ENCODE peak calls at places on chromosomes 3 and 15, in seven cellular contexts. One of them, this sample, is unnamed.

GRCh38 chr15:94306700-94307650 is 75.6 kb downstream of the MCTP2 start:
- DNase-seq in occipital lobe: no peak
- DNase-seq in activated CD8-positive, alpha-beta T cell treated with anti-CD3 and anti-CD28 coated beads for 36 hours: peak
- DNase-seq in NCI-H1092 treated with DMSO at 0.1 percent for 48 hours: no peak
- DNase-seq in KG1: no peak
- DNase-seq in mucosa of gallbladder: no peak
- DNase-seq in cardiac septum: no peak
- DNase-seq in this sample: no peak

GRCh38 chr15:98792117-98792516 is 143.8 kb downstream of the IGF1R start:
- DNase-seq in occipital lobe: no peak
- DNase-seq in activated CD8-positive, alpha-beta T cell treated with anti-CD3 and anti-CD28 coated beads for 36 hours: no peak
- DNase-seq in NCI-H1092 treated with DMSO at 0.1 percent for 48 hours: no peak
- DNase-seq in KG1: no peak
- DNase-seq in mucosa of gallbladder: no peak
- DNase-seq in cardiac septum: no peak
- DNase-seq in this sample: no peak

GRCh38 chr3:143737065-143737464 is 111.2 kb downstream of the SLC9A9 start:
- DNase-seq in occipital lobe: no peak
- DNase-seq in activated CD8-positive, alpha-beta T cell treated with anti-CD3 and anti-CD28 coated beads for 36 hours: no peak
- DNase-seq in NCI-H1092 treated with DMSO at 0.1 percent for 48 hours: no peak
- DNase-seq in KG1: no peak
- DNase-seq in mucosa of gallbladder: no peak
- DNase-seq in cardiac septum: no peak
- DNase-seq in this sample: no peak

GRCh38 chr3:141039573-141039972 is 11.6 kb upstream of the SPSB4 start:
- DNase-seq in occipital lobe: no peak
- DNase-seq in activated CD8-positive, alpha-beta T cell treated with anti-CD3 and anti-CD28 coated beads for 36 hours: no peak
- DNase-seq in NCI-H1092 treated with DMSO at 0.1 percent for 48 hours: no peak
- DNase-seq in KG1: no peak
- DNase-seq in mucosa of gallbladder: no peak
- DNase-seq in cardiac septum: no peak
- DNase-seq in this sample: no peak

GRCh38 chr15:100692259-100692658 is 89.9 kb downstream of the ASB7 start:
- DNase-seq in occipital lobe: no peak
- DNase-seq in activated CD8-positive, alpha-beta T cell treated with anti-CD3 and anti-CD28 coated beads for 36 hours: no peak
- DNase-seq in NCI-H1092 treated with DMSO at 0.1 percent for 48 hours: no peak
- DNase-seq in KG1: no peak
- DNase-seq in mucosa of gallbladder: no peak
- DNase-seq in cardiac septum: no peak
- DNase-seq in this sample: no peak

GRCh38 chr3:17257269-17257668 is 372.5 kb downstream of the PLCL2 start:
- DNase-seq in occipital lobe: no peak
- DNase-seq in activated CD8-positive, alpha-beta T cell treated with anti-CD3 and anti-CD28 coated beads for 36 hours: no peak
- DNase-seq in NCI-H1092 treated with DMSO at 0.1 percent for 48 hours: no peak
- DNase-seq in KG1: no peak
- DNase-seq in mucosa of gallbladder: no peak
- DNase-seq in cardiac septum: no peak
- DNase-seq in this sample: no peak

GRCh38 chr3:136122006-136122405 is 74.1 kb downstream of the MSL2 start:
- DNase-seq in occipital lobe: no peak
- DNase-seq in activated CD8-positive, alpha-beta T cell treated with anti-CD3 and anti-CD28 coated beads for 36 hours: no peak
- DNase-seq in NCI-H1092 treated with DMSO at 0.1 percent for 48 hours: no peak
- DNase-seq in KG1: no peak
- DNase-seq in mucosa of gallbladder: no peak
- DNase-seq in cardiac septum: no peak
- DNase-seq in this sample: no peak

GRCh38 chr3:30544811-30545210 is 61.6 kb upstream of the TGFBR2 start:
- DNase-seq in occipital lobe: no peak
- DNase-seq in activated CD8-positive, alpha-beta T cell treated with anti-CD3 and anti-CD28 coated beads for 36 hours: peak
- DNase-seq in NCI-H1092 treated with DMSO at 0.1 percent for 48 hours: no peak
- DNase-seq in KG1: no peak
- DNase-seq in mucosa of gallbladder: no peak
- DNase-seq in cardiac septum: no peak
- DNase-seq in this sample: no peak

GRCh38 chr15:77819271-77819806 is 186.6 kb upstream of the LINGO1 start:
- DNase-seq in occipital lobe: peak
- DNase-seq in activated CD8-positive, alpha-beta T cell treated with anti-CD3 and anti-CD28 coated beads for 36 hours: no peak
- DNase-seq in NCI-H1092 treated with DMSO at 0.1 percent for 48 hours: peak
- DNase-seq in KG1: no peak
- DNase-seq in mucosa of gallbladder: no peak
- DNase-seq in cardiac septum: no peak
- DNase-seq in this sample: peak

GRCh38 chr3:100033184-100033583 is 81.1 kb downstream of the FILIP1L start:
- DNase-seq in occipital lobe: no peak
- DNase-seq in activated CD8-positive, alpha-beta T cell treated with anti-CD3 and anti-CD28 coated beads for 36 hours: no peak
- DNase-seq in NCI-H1092 treated with DMSO at 0.1 percent for 48 hours: no peak
- DNase-seq in KG1: no peak
- DNase-seq in mucosa of gallbladder: no peak
- DNase-seq in cardiac septum: no peak
- DNase-seq in this sample: peak

GRCh38 chr3:158495503-158495902 is 75.5 kb upstream of the MLF1 start:
- DNase-seq in occipital lobe: no peak
- DNase-seq in activated CD8-positive, alpha-beta T cell treated with anti-CD3 and anti-CD28 coated beads for 36 hours: no peak
- DNase-seq in NCI-H1092 treated with DMSO at 0.1 percent for 48 hours: no peak
- DNase-seq in KG1: no peak
- DNase-seq in mucosa of gallbladder: no peak
- DNase-seq in cardiac septum: no peak
- DNase-seq in this sample: no peak

GRCh38 chr3:53174346-53175250 is 13.6 kb downstream of the PRKCD start:
- DNase-seq in occipital lobe: no peak
- DNase-seq in activated CD8-positive, alpha-beta T cell treated with anti-CD3 and anti-CD28 coated beads for 36 hours: no peak
- DNase-seq in NCI-H1092 treated with DMSO at 0.1 percent for 48 hours: no peak
- DNase-seq in KG1: no peak
- DNase-seq in mucosa of gallbladder: no peak
- DNase-seq in cardiac septum: no peak
- DNase-seq in this sample: no peak

GRCh38 chr3:56801597-56802410 is at the start of gene ARHGEF3:
- DNase-seq in occipital lobe: peak
- DNase-seq in activated CD8-positive, alpha-beta T cell treated with anti-CD3 and anti-CD28 coated beads for 36 hours: peak
- DNase-seq in NCI-H1092 treated with DMSO at 0.1 percent for 48 hours: peak
- DNase-seq in KG1: peak
- DNase-seq in mucosa of gallbladder: peak
- DNase-seq in cardiac septum: peak
- DNase-seq in this sample: peak

GRCh38 chr3:134333522-134334181 is 40.6 kb downstream of the AMOTL2 start:
- DNase-seq in occipital lobe: no peak
- DNase-seq in activated CD8-positive, alpha-beta T cell treated with anti-CD3 and anti-CD28 coated beads for 36 hours: no peak
- DNase-seq in NCI-H1092 treated with DMSO at 0.1 percent for 48 hours: no peak
- DNase-seq in KG1: no peak
- DNase-seq in mucosa of gallbladder: no peak
- DNase-seq in cardiac septum: no peak
- DNase-seq in this sample: no peak

GRCh38 chr3:16942955-16943354 is 58.2 kb downstream of the PLCL2 start:
- DNase-seq in occipital lobe: no peak
- DNase-seq in activated CD8-positive, alpha-beta T cell treated with anti-CD3 and anti-CD28 coated beads for 36 hours: no peak
- DNase-seq in NCI-H1092 treated with DMSO at 0.1 percent for 48 hours: no peak
- DNase-seq in KG1: no peak
- DNase-seq in mucosa of gallbladder: no peak
- DNase-seq in cardiac septum: no peak
- DNase-seq in this sample: no peak

GRCh38 chr15:55250392-55250791 is 39.2 kb downstream of the RAB27A start:
- DNase-seq in occipital lobe: no peak
- DNase-seq in activated CD8-positive, alpha-beta T cell treated with anti-CD3 and anti-CD28 coated beads for 36 hours: no peak
- DNase-seq in NCI-H1092 treated with DMSO at 0.1 percent for 48 hours: no peak
- DNase-seq in KG1: peak
- DNase-seq in mucosa of gallbladder: peak
- DNase-seq in cardiac septum: no peak
- DNase-seq in this sample: no peak

GRCh38 chr3:9224490-9224889 is 25.0 kb downstream of the SRGAP3 start:
- DNase-seq in occipital lobe: peak
- DNase-seq in activated CD8-positive, alpha-beta T cell treated with anti-CD3 and anti-CD28 coated beads for 36 hours: peak
- DNase-seq in NCI-H1092 treated with DMSO at 0.1 percent for 48 hours: no peak
- DNase-seq in KG1: no peak
- DNase-seq in mucosa of gallbladder: no peak
- DNase-seq in cardiac septum: no peak
- DNase-seq in this sample: no peak

GRCh38 chr15:67724679-67725365 is 100.5 kb upstream of the SKOR1 start:
- DNase-seq in occipital lobe: no peak
- DNase-seq in activated CD8-positive, alpha-beta T cell treated with anti-CD3 and anti-CD28 coated beads for 36 hours: no peak
- DNase-seq in NCI-H1092 treated with DMSO at 0.1 percent for 48 hours: no peak
- DNase-seq in KG1: no peak
- DNase-seq in mucosa of gallbladder: no peak
- DNase-seq in cardiac septum: no peak
- DNase-seq in this sample: no peak

GRCh38 chr3:10804183-10804648 is 11.8 kb upstream of the SLC6A11 start:
- DNase-seq in occipital lobe: no peak
- DNase-seq in activated CD8-positive, alpha-beta T cell treated with anti-CD3 and anti-CD28 coated beads for 36 hours: no peak
- DNase-seq in NCI-H1092 treated with DMSO at 0.1 percent for 48 hours: no peak
- DNase-seq in KG1: no peak
- DNase-seq in mucosa of gallbladder: no peak
- DNase-seq in cardiac septum: no peak
- DNase-seq in this sample: no peak

GRCh38 chr3:46742992-46743391 is 25.3 kb upstream of the PRSS50 start:
- DNase-seq in occipital lobe: no peak
- DNase-seq in activated CD8-positive, alpha-beta T cell treated with anti-CD3 and anti-CD28 coated beads for 36 hours: no peak
- DNase-seq in NCI-H1092 treated with DMSO at 0.1 percent for 48 hours: no peak
- DNase-seq in KG1: no peak
- DNase-seq in mucosa of gallbladder: no peak
- DNase-seq in cardiac septum: no peak
- DNase-seq in this sample: no peak

GRCh38 chr3:35505181-35505580 is 134.1 kb upstream of the ARPP21 start:
- DNase-seq in occipital lobe: no peak
- DNase-seq in activated CD8-positive, alpha-beta T cell treated with anti-CD3 and anti-CD28 coated beads for 36 hours: no peak
- DNase-seq in NCI-H1092 treated with DMSO at 0.1 percent for 48 hours: no peak
- DNase-seq in KG1: no peak
- DNase-seq in mucosa of gallbladder: no peak
- DNase-seq in cardiac septum: no peak
- DNase-seq in this sample: no peak

GRCh38 chr3:72782521-72782920 is 65.7 kb downstream of the SHQ1 start:
- DNase-seq in occipital lobe: no peak
- DNase-seq in activated CD8-positive, alpha-beta T cell treated with anti-CD3 and anti-CD28 coated beads for 36 hours: no peak
- DNase-seq in NCI-H1092 treated with DMSO at 0.1 percent for 48 hours: peak
- DNase-seq in KG1: no peak
- DNase-seq in mucosa of gallbladder: no peak
- DNase-seq in cardiac septum: no peak
- DNase-seq in this sample: peak

GRCh38 chr3:122767690-122768372 is 25.8 kb downstream of the HSPBAP1 start:
- DNase-seq in occipital lobe: no peak
- DNase-seq in activated CD8-positive, alpha-beta T cell treated with anti-CD3 and anti-CD28 coated beads for 36 hours: no peak
- DNase-seq in NCI-H1092 treated with DMSO at 0.1 percent for 48 hours: no peak
- DNase-seq in KG1: no peak
- DNase-seq in mucosa of gallbladder: no peak
- DNase-seq in cardiac septum: no peak
- DNase-seq in this sample: no peak

GRCh38 chr3:151955356-151955755 is 81.9 kb downstream of the SUCNR1 start:
- DNase-seq in occipital lobe: no peak
- DNase-seq in activated CD8-positive, alpha-beta T cell treated with anti-CD3 and anti-CD28 coated beads for 36 hours: no peak
- DNase-seq in NCI-H1092 treated with DMSO at 0.1 percent for 48 hours: no peak
- DNase-seq in KG1: no peak
- DNase-seq in mucosa of gallbladder: no peak
- DNase-seq in cardiac septum: no peak
- DNase-seq in this sample: no peak

GRCh38 chr15:87547470-87548181 is 708.9 kb downstream of the NTRK3 start:
- DNase-seq in occipital lobe: no peak
- DNase-seq in activated CD8-positive, alpha-beta T cell treated with anti-CD3 and anti-CD28 coated beads for 36 hours: no peak
- DNase-seq in NCI-H1092 treated with DMSO at 0.1 percent for 48 hours: no peak
- DNase-seq in KG1: no peak
- DNase-seq in mucosa of gallbladder: peak
- DNase-seq in cardiac septum: peak
- DNase-seq in this sample: no peak

This sample was measured in NCI-H1105 treated with DMSO at 0.1 percent for 48 hours.